ENCODE peak calls at places on chromosomes 16 and 17, in six cellular contexts. A is GM12878, Q is H1, S is GM12892, K is K562, U is HepG2. J is an unnamed sample.

GRCh38 chr17:61595418-61595817 is 4.4 kb upstream of the NACA2 start:
- DNase-seq in K (no peak), Q (no peak), A (no peak), S (no peak), U (no peak), J (no peak)

GRCh38 chr17:82170412-82170961 is 42.2 kb downstream of the CCDC57 start:
- DNase-seq in S (no peak), Q (no peak), K (peak), A (no peak), U (no peak), J (no peak)

GRCh38 chr17:48526986-48527741 is 3.6 kb downstream of the HOXB1 start:
- DNase-seq in S (no peak), A (no peak), Q (no peak), K (no peak), U (no peak), J (no peak)

GRCh38 chr17:38454528-38454927 is 26.3 kb downstream of the ARHGAP23 start:
- DNase-seq in S (no peak), K (no peak), Q (no peak), A (no peak), U (no peak), J (no peak)

GRCh38 chr17:76560036-76560876 is 20.4 kb downstream of the PRCD start:
- DNase-seq in K (no peak), S (no peak), Q (no peak), A (no peak), U (no peak), J (no peak)

GRCh38 chr17:15185625-15185991 is 79.5 kb downstream of the PMP22 start:
- DNase-seq in U (no peak), A (no peak), K (no peak), Q (no peak), S (no peak), J (no peak)

GRCh38 chr16:56753410-56753809 is 23.5 kb downstream of the NUP93 start:
- DNase-seq in A (no peak), K (no peak), S (no peak), U (no peak), Q (no peak), J (no peak)

GRCh38 chr17:59155439-59156177 is at the start of gene PRR11:
- DNase-seq in K (peak), A (no peak), S (peak), Q (no peak), U (peak), J (peak)

GRCh38 chr16:86519007-86519648 is 8.8 kb downstream of the FOXF1 start:
- DNase-seq in Q (no peak), K (no peak), S (no peak), A (no peak), U (no peak), J (no peak)

GRCh38 chr16:58474296-58474695 is 25.6 kb upstream of the NDRG4 start:
- DNase-seq in S (no peak), K (no peak), U (no peak), A (no peak), Q (no peak), J (no peak)

GRCh38 chr16:63323055-63323454 is 1286.8 kb upstream of the CDH8 start:
- DNase-seq in U (no peak), S (no peak), A (no peak), K (no peak), Q (no peak), J (no peak)

GRCh38 chr17:75116681-75117080 is 6.9 kb downstream of the ARMC7 start:
- DNase-seq in S (no peak), K (no peak), U (no peak), A (no peak), Q (no peak), J (no peak)

GRCh38 chr17:77957215-77957868 is 1.2 kb upstream of the TNRC6C start:
- DNase-seq in A (peak), S (no peak), Q (no peak), K (no peak), U (no peak), J (no peak)

GRCh38 chr17:68346448-68346847 is 55.2 kb downstream of the ARSG start:
- DNase-seq in U (no peak), Q (no peak), A (peak), K (no peak), S (peak), J (peak)

GRCh38 chr17:76382305-76382802 is 2.1 kb upstream of the SPHK1 start:
- DNase-seq in A (no peak), K (peak), S (no peak), U (peak), Q (no peak), J (no peak)

GRCh38 chr17:2635675-2636074 is 42.2 kb downstream of the PAFAH1B1 start:
- DNase-seq in K (no peak), Q (no peak), S (no peak), A (no peak), U (no peak), J (no peak)

GRCh38 chr16:58853830-58854229 is 119.7 kb upstream of the GOT2 start:
- DNase-seq in S (no peak), K (no peak), U (no peak), A (no peak), Q (no peak), J (no peak)

GRCh38 chr16:70665806-70666735 is 19.7 kb downstream of the IL34 start:
- DNase-seq in K (no peak), U (no peak), A (no peak), S (no peak), Q (no peak), J (peak)

GRCh38 chr17:29870836-29871430 is 59.1 kb downstream of the SSH2 start:
- DNase-seq in S (no peak), A (no peak), Q (no peak), K (no peak), U (no peak), J (no peak)

GRCh38 chr17:30590086-30590485 is 112.9 kb downstream of the GOSR1 start:
- DNase-seq in K (no peak), U (no peak), S (no peak), Q (no peak), A (no peak), J (no peak)

GRCh38 chr17:50270430-50271172 is 3.7 kb upstream of the TMEM92 start:
- DNase-seq in Q (no peak), U (no peak), S (peak), A (no peak), K (no peak), J (no peak)

GRCh38 chr16:57013268-57013667 is 23.9 kb downstream of the NLRC5 start:
- DNase-seq in A (no peak), U (no peak), Q (no peak), K (no peak), S (no peak), J (no peak)

GRCh38 chr16:53781023-53781605 is 77.2 kb downstream of the FTO start:
- DNase-seq in Q (no peak), S (no peak), U (peak), A (no peak), K (no peak), J (no peak)

GRCh38 chr16:80309178-80309577 is 231.6 kb upstream of the DYNLRB2 start:
- DNase-seq in U (no peak), Q (no peak), A (no peak), S (no peak), K (no peak), J (no peak)

GRCh38 chr17:36673068-36673467 is 71.7 kb downstream of the MRM1 start:
- DNase-seq in S (no peak), A (no peak), Q (no peak), K (no peak), U (no peak), J (no peak)

GRCh38 chr16:8621572-8622314 is at the start of gene METTL22:
- DNase-seq in U (peak), K (peak), Q (peak), A (peak), S (peak), J (peak)

GRCh38 chr17:9151091-9151490 is 129.8 kb downstream of the NTN1 start:
- DNase-seq in K (no peak), Q (no peak), U (peak), A (no peak), S (no peak), J (no peak)

GRCh38 chr17:6279659-6280058 is 155.3 kb downstream of the AIPL1 start:
- DNase-seq in A (no peak), Q (peak), S (no peak), K (no peak), U (peak), J (no peak)

GRCh38 chr17:63610854-63611253 is 10.2 kb downstream of the TACO1 start:
- DNase-seq in U (no peak), A (no peak), Q (no peak), S (no peak), K (no peak), J (no peak)

GRCh38 chr16:78230832-78231231 is 131.4 kb downstream of the WWOX start:
- DNase-seq in Q (no peak), U (no peak), A (no peak), K (no peak), S (no peak), J (no peak)

GRCh38 chr17:9174779-9175574 is 153.7 kb downstream of the NTN1 start:
- DNase-seq in K (no peak), U (no peak), A (no peak), Q (no peak), S (no peak), J (no peak)

GRCh38 chr16:23351360-23351759 is 49.3 kb downstream of the SCNN1B start:
- DNase-seq in S (no peak), K (no peak), A (no peak), U (no peak), Q (no peak), J (no peak)

GRCh38 chr17:44758414-44759095 is at the start of gene ADAM11:
- DNase-seq in Q (no peak), K (peak), A (no peak), U (no peak), S (no peak), J (peak)

GRCh38 chr17:29726721-29727252 is 104.1 kb upstream of the CORO6 start:
- DNase-seq in A (peak), K (peak), S (no peak), U (no peak), Q (no peak), J (no peak)

GRCh38 chr16:49911430-49911829 is 55.5 kb upstream of the ZNF423 start:
- DNase-seq in Q (no peak), U (no peak), K (no peak), S (no peak), A (no peak), J (no peak)
- TF ChIP-seq POLR2A in Q (no peak), U (no peak), K (no peak), S (no peak), A (no peak), J (no peak)

GRCh38 chr16:85423186-85423550 is 190.0 kb upstream of the GSE1 start:
- DNase-seq in Q (no peak), K (no peak), U (no peak), A (no peak), S (no peak), J (no peak)
- TF ChIP-seq TAF1 in Q (no peak), K (no peak), U (no peak), A (no peak), S (no peak), J (no peak)

GRCh38 chr16:68737730-68738590 is 868 bp downstream of the CDH1 start:
- DNase-seq in Q (no peak), S (no peak), U (no peak), K (no peak), A (no peak), J (no peak)

GRCh38 chr16:68739964-68740627 is 3.0 kb downstream of the CDH1 start:
- DNase-seq in A (no peak), Q (no peak), S (no peak), K (no peak), U (peak), J (no peak)

GRCh38 chr16:68734782-68735181 is 2.3 kb upstream of the CDH1 start:
- DNase-seq in S (no peak), Q (no peak), A (no peak), U (no peak), K (no peak), J (no peak)

GRCh38 chr16:68736561-68736960 is 531 bp upstream of the CDH1 start:
- DNase-seq in Q (no peak), A (no peak), S (no peak), K (no peak), U (no peak), J (no peak)

GRCh38 chr16:68737046-68737729 is at the start of gene CDH1:
- DNase-seq in S (no peak), Q (peak), U (no peak), K (no peak), A (no peak), J (peak)
- TF ChIP-seq POLR2A in S (no peak), Q (peak), U (peak), K (no peak), A (no peak), J (no peak)

GRCh38 chr16:60100371-60100770 is 1366.3 kb upstream of the GOT2 start:
- DNase-seq in U (no peak), A (no peak), K (no peak), S (no peak), Q (no peak), J (no peak)
- TF ChIP-seq TAF1 in U (no peak), A (no peak), K (no peak), S (no peak), Q (no peak), J (no peak)

GRCh38 chr17:7615265-7615747 is 609 bp upstream of the FXR2 start:
- DNase-seq in A (no peak), K (no peak), Q (no peak), U (no peak), S (no peak), J (no peak)
- TF ChIP-seq POLR2A in A (no peak), K (peak), Q (no peak), U (no peak), S (no peak), J (no peak)

GRCh38 chr17:70187383-70187782 is 18.1 kb downstream of the KCNJ2 start:
- DNase-seq in A (no peak), S (no peak), Q (no peak), U (no peak), K (no peak), J (no peak)
- TF ChIP-seq TAF1 in A (no peak), S (no peak), Q (no peak), U (no peak), K (no peak), J (no peak)

DNA sequence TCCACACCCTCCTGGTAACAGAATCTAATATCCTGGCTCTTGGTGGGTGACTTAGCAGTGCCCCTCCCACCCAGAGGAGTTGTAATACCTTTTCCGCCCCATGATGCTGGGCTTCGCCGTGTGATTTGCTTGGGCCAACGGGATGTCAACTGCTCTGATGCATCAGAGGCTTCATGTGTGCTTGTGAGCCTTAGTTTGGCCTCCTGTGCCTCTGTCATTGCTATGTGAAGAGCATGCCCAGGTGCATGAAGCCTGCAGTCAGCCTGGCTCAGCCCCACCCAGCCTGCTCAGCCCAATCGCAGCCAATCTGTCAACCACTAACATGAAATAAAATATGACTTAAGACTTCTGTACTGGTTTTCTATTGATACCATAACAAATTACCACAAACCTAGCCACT is 201.2 kb upstream of the RPL38 start:
- DNase-seq in Q (no peak), K (no peak), U (no peak), A (no peak), S (no peak), J (no peak)
- TF ChIP-seq POLR2A in Q (no peak), K (no peak), U (no peak), A (no peak), S (no peak), J (no peak)

DNA sequence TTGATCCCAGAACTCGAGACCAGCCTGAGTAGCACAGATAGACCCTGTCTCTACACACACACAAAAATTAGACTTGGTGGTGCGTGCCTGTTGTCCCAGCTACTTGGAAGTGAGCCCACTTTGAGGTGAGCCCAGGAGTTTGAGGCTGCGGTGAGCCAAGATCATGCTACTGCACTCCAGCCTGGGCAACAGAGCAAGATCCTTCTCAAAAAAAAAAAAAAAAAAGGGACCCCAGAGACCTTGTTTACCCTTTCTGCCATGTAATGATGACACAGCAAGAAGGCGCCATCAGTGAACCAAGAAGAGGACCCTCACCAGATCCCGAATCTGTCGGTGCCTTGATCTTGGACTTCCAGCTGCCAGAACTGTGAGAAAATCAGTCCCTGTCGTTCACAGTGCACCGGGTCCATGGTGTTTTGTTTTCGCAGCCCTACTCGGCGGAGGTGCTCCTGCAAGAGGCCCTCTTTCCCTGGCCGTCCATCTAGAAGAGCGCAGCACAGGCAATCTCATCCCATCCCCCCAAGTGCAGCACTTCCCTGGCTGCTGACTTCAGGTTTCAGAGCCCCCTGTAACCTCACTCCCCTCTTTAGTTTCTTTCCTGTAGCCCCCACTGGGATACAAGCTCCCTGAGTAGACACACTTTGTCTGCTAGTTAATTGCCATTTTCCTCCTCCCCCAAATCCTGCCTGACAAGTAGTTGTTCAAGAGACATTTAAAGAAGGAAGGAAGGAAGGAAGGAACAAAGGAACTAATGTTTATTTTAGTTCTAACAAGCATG is 115.2 kb downstream of the SNX29 start:
- DNase-seq in A (no peak), U (no peak), S (no peak), K (no peak), Q (no peak), J (no peak)
- TF ChIP-seq TAF1 in A (no peak), U (no peak), S (no peak), K (no peak), Q (no peak), J (no peak)

DNA sequence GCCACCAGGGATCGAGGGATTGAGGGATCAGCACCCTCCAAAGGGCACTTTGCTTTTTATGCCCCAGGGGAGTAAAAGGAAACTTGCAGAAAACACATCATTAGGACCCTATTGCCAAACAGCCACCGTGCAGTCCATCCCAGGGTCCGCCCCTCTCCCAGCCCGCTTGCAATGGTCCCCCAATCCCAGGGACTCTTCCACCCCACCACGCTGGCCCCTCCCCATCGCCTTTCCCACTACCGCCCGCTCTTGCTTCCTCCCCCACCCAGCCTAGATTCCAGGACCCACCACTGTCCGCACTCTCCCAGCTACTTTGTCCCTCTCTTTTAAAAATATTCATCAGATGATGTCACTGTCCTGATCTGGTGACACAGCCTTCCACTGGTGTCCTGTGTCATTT is 128.1 kb downstream of the RBFOX3 start:
- DNase-seq in U (no peak), S (no peak), A (no peak), K (no peak), Q (no peak), J (no peak)
- TF ChIP-seq POLR2A in U (no peak), S (no peak), A (no peak), K (no peak), Q (no peak), J (no peak)

J was measured in GM12891.